ENCODE peak calls at places on chromosomes 13 and 19, in eight cellular contexts. S is Peyer's patch, P is brain microvascular endothelial cell, D is esophagus squamous epithelium, Q is thoracic aorta, G is heart left ventricle, X is colonic mucosa, R is prostate gland. I is an unnamed sample.

GRCh38 chr13:27170521-27171243 is 929 bp downstream of the USP12 start:
- DNase-seq in S (peak), P (no peak), D (no peak), Q (no peak), G (peak), X (peak), R (peak), I (peak)

GRCh38 chr13:25752957-25753540 is 298.8 kb downstream of the SHISA2 start:
- DNase-seq in S (no peak), P (peak), D (no peak), Q (peak), G (peak), X (peak), R (no peak), I (peak)

GRCh38 chr13:36151591-36151990 is 20.4 kb upstream of the DCLK1 start:
- DNase-seq in S (no peak), P (no peak), D (no peak), Q (no peak), G (no peak), X (no peak), R (no peak), I (no peak)

GRCh38 chr19:19539738-19540703 is 2.0 kb downstream of the CILP2 start:
- DNase-seq in S (peak), P (peak), D (no peak), Q (no peak), G (peak), X (peak), R (peak), I (no peak)

GRCh38 chr13:84946144-84946543 is 853.1 kb downstream of the SLITRK6 start:
- DNase-seq in S (no peak), P (no peak), D (no peak), Q (no peak), G (no peak), X (no peak), R (no peak), I (no peak)

GRCh38 chr13:105336706-105337582 is 1198.5 kb downstream of the EFNB2 start:
- DNase-seq in S (no peak), P (peak), D (no peak), Q (no peak), G (no peak), X (no peak), R (no peak), I (no peak)

GRCh38 chr13:31121327-31122140 is 40.2 kb downstream of the HSPH1 start:
- DNase-seq in S (no peak), P (no peak), D (no peak), Q (no peak), G (no peak), X (no peak), R (no peak), I (no peak)

GRCh38 chr19:31054430-31054829 is 294.8 kb downstream of the TSHZ3 start:
- DNase-seq in S (peak), P (peak), D (no peak), Q (no peak), G (peak), X (peak), R (peak), I (no peak)

GRCh38 chr13:78981913-78982312 is 323.0 kb upstream of the OBI1 start:
- DNase-seq in S (no peak), P (no peak), D (no peak), Q (no peak), G (no peak), X (no peak), R (no peak), I (no peak)

GRCh38 chr13:47459512-47459911 is 541.6 kb downstream of the SUCLA2 start:
- DNase-seq in S (no peak), P (no peak), D (no peak), Q (no peak), G (no peak), X (no peak), R (no peak), I (no peak)

GRCh38 chr19:50384685-50385535 is 763 bp downstream of the POLD1 start:
- DNase-seq in S (no peak), P (peak), D (no peak), Q (no peak), G (no peak), X (no peak), R (no peak), I (no peak)

GRCh38 chr13:63005625-63006024 is 1590.0 kb upstream of the PCDH20 start:
- DNase-seq in S (no peak), P (no peak), D (no peak), Q (no peak), G (no peak), X (no peak), R (no peak), I (no peak)

GRCh38 chr13:83765796-83766195 is 116.5 kb downstream of the SLITRK1 start:
- DNase-seq in S (no peak), P (no peak), D (no peak), Q (no peak), G (no peak), X (no peak), R (no peak), I (no peak)

GRCh38 chr13:29210676-29211075 is 384.8 kb downstream of the SLC7A1 start:
- DNase-seq in S (no peak), P (no peak), D (no peak), Q (no peak), G (no peak), X (no peak), R (no peak), I (no peak)

GRCh38 chr19:14413765-14414171 is 5.4 kb downstream of the DDX39A start:
- DNase-seq in S (no peak), P (no peak), D (no peak), Q (no peak), G (no peak), X (no peak), R (no peak), I (no peak)

GRCh38 chr19:14412436-14413071 is 6.6 kb downstream of the DDX39A start:
- DNase-seq in S (no peak), P (no peak), D (no peak), Q (no peak), G (no peak), X (no peak), R (no peak), I (no peak)

GRCh38 chr19:14411161-14411560 is 8.0 kb downstream of the DDX39A start:
- DNase-seq in S (no peak), P (no peak), D (no peak), Q (no peak), G (no peak), X (no peak), R (no peak), I (no peak)

GRCh38 chr19:14410775-14411134 is 8.4 kb downstream of the DDX39A start:
- DNase-seq in S (no peak), P (no peak), D (no peak), Q (no peak), G (no peak), X (no peak), R (no peak), I (no peak)

DNA sequence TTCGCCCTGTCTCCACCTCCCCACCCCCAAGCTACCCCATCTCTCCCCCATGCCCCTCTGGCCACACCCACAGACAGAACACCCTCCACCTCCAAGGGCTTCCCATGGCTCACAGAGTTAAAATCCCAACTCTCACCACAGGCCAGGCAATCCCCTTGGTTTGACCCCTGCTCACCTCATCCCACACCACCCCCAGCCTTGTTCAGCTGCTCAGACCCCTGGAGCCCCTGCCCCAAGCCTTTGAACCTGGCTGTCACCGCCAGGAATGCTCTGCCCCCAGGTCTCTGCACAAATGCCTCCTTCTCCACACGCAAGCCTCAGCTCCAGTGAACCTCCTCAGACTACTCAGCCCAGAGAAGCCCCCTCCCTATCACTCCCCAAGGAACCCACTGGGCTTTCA is 5.8 kb downstream of the DDX39A start:
- DNase-seq in S (no peak), P (no peak), D (no peak), Q (no peak), G (no peak), X (no peak), R (no peak), I (no peak)
- TF ChIP-seq CTCF in S (no peak), P (no peak), D (no peak), Q (no peak), G (no peak), X (no peak), R (no peak), I (no peak)

DNA sequence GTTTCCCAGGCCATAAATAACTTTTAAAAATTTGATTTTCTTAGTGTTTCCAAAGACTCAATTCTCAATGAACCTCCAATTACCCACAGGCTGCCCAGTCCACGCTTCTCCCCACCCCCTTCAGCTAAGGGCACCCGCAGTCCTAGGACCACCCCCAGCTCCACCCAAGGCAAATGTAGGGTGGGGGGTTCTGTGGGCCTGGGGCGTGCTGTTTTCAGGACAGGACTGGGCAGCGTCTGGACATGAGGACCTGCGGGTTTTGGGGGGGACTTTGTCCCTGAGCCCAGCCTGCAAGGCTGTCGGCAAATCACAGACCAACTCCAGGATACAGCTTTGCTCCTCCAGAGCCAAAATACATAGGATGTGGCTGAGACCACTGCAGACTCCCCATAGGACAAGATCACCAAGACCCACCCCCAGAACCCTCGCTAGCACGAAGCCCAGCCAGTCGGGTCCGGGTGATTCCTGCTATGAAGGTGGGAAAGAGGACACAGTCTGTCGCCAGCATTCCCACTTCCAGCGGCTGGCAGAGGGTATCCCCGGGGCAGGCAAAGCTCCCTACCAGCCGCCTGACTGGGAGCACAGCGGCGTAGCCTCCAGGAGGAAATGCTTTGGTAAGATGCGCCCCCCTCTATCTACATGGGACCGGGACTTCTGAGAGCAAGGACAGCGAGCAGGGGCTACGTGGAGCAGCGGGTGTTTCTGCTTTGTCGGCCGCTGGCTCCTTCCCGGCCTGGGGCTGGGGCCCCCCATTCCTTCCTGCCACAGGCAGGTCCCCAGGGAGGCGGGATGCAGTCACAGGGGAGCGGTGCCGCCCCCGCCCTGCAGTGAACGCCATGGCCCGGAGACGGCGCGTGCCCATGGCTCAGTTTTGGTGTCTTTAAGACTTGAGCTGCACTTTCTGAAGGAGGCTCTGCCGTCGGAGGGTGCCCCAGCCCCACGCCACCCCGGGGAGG is 1.6 kb upstream of the TIMM13 start:
- DNase-seq in S (no peak), P (no peak), D (no peak), Q (no peak), G (no peak), X (no peak), R (no peak), I (no peak)
- H3K4me3 ChIP-seq in S (no peak), P (no peak), D (peak), Q (peak), G (peak), X (no peak), R (no peak), I (peak)

DNA sequence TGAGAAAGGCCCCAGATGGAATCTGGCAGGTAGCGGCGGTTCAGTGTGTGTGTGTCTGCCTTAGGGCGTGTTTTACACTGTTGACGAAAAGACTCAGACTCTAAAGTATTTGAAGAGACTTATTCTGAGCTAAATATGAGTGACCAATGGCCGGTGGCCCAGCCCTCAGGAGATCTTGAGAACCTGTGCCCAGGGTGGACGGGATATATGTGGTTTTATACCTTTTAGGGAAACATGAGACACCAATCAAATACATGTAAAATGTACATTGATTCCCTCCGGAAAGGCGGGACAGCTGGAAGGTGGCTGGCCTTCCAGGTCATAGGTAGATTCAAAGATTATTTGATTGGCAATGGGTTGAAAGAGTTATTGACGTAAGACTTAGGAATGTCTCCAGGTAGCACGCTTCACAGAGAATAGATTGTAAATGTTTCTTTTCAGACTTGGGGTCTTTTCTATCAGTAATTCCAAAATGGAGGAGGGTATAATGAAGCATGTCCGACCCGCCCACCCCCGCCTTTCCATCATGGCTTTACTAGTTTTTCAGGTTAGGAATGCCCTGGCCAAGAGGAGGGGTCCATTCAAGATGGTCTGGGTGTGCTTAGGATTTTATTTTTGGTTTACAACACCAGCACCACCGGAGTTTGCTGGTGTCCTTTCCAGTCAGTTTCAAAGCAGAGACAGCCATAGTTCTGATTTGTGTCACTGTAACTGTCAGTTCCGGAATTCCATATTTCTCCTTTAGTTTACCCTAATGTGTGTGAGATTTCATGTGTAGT is 1.0 kb upstream of the ZNF529 start:
- DNase-seq in S (no peak), P (peak), D (no peak), Q (no peak), G (no peak), X (no peak), R (no peak), I (no peak)
- H3K27ac ChIP-seq in S (peak), P (peak), D (peak), Q (peak), G (peak), X (peak), R (peak), I (peak)

DNA sequence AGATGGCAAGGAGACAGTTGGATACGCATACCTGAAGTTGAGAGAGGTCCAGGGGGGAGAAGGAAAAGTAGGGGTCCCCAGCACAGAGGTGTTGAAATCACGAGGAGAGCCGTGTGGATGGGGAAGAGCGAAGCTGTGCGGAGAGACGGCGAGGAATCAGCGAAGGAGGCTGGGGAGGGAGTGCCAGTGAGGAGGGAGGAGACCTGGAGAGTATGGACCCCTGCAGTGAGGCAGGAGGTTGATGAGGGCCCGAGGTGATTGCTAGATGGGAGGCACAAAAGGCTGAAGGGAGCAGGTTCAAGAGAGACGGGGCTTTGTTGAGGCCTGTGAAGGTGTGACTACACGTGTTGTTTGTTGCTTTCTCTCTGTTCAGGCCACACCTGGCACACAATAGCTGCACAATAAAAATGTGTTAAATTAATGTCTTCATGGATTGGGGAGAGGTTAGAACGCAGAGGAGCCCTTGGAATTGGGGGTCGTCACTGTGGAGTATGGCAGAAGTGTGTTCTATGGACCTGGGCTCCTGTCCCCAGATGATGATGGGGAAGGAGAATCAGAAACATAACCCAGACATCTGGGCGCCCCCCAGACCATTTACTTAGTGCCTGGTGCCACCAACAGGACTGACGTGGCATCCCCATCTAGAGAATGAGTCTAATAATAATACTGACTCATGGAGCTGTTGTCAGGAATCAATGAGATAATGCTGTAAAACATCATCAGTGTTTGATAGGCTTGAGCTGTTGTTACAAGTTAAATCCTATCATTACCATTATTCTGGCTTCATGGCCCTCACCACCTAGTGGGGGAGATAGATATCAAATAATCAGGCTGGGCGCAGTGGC is 137.5 kb downstream of the SIPA1L3 start:
- DNase-seq in S (no peak), P (peak), D (no peak), Q (no peak), G (no peak), X (no peak), R (no peak), I (no peak)
- TF ChIP-seq CTCF in S (no peak), P (peak), D (no peak), Q (no peak), G (no peak), X (no peak), R (no peak), I (no peak)

I was measured in tibial artery.